ENCODE peak calls at places on chromosomes 4 and X, in four cellular contexts. One of them, this sample, is unnamed.

GRCh38 chr4:124526321-124526720 is 186.2 kb downstream of the ANKRD50 start:
- DNase-seq in GM12878: no peak
- DNase-seq in H1: no peak
- DNase-seq in HepG2: no peak
- DNase-seq in this sample: no peak

GRCh38 chr4:186029731-186030421 is 39.1 kb upstream of the TLR3 start:
- DNase-seq in HepG2: no peak
- DNase-seq in GM12878: no peak
- DNase-seq in H1: no peak
- DNase-seq in this sample: peak

GRCh38 chr4:100495074-100495473 is 22.7 kb downstream of the EMCN start:
- DNase-seq in HepG2: no peak
- DNase-seq in H1: no peak
- DNase-seq in GM12878: no peak
- DNase-seq in this sample: no peak

GRCh38 chrX:130100180-130100579 is 10.1 kb downstream of the ELF4 start:
- DNase-seq in HepG2: no peak
- DNase-seq in H1: no peak
- DNase-seq in GM12878: no peak
- DNase-seq in this sample: no peak

GRCh38 chrX:103565752-103566151 is 19.6 kb upstream of the TCEAL4 start:
- DNase-seq in H1: no peak
- DNase-seq in HepG2: no peak
- DNase-seq in GM12878: no peak
- DNase-seq in this sample: no peak

GRCh38 chrX:18871970-18872369 is 111.9 kb downstream of the PHKA2 start:
- DNase-seq in HepG2: no peak
- DNase-seq in H1: no peak
- DNase-seq in GM12878: no peak
- DNase-seq in this sample: no peak

GRCh38 chr4:34091451-34091850 is 2152.9 kb downstream of the ARAP2 start:
- DNase-seq in GM12878: no peak
- DNase-seq in HepG2: no peak
- DNase-seq in H1: no peak
- DNase-seq in this sample: no peak

GRCh38 chrX:38220024-38220935 is at the start of gene SRPX:
- DNase-seq in HepG2: no peak
- DNase-seq in GM12878: no peak
- DNase-seq in H1: no peak
- DNase-seq in this sample: no peak

GRCh38 chrX:8405631-8406030 is 59.0 kb upstream of the VCX3B start:
- DNase-seq in H1: no peak
- DNase-seq in HepG2: no peak
- DNase-seq in GM12878: no peak
- DNase-seq in this sample: no peak

GRCh38 chr4:17066972-17067371 is 168.5 kb upstream of the LDB2 start:
- DNase-seq in H1: no peak
- DNase-seq in GM12878: no peak
- DNase-seq in HepG2: no peak
- DNase-seq in this sample: no peak

GRCh38 chrX:144916785-144917184 is 330.5 kb upstream of the SPANXN1 start:
- DNase-seq in H1: no peak
- DNase-seq in HepG2: no peak
- DNase-seq in GM12878: no peak
- DNase-seq in this sample: no peak

GRCh38 chr4:174286870-174287269 is 3.2 kb downstream of the CEP44 start:
- DNase-seq in HepG2: no peak
- DNase-seq in H1: no peak
- DNase-seq in GM12878: no peak
- DNase-seq in this sample: no peak
- H3K4me3 ChIP-seq in HepG2: no peak
- H3K4me3 ChIP-seq in H1: no peak
- H3K4me3 ChIP-seq in GM12878: no peak
- H3K4me3 ChIP-seq in this sample: no peak

GRCh38 chrX:151488677-151489076 is 74.8 kb upstream of the PASD1 start:
- DNase-seq in GM12878: no peak
- DNase-seq in HepG2: peak
- DNase-seq in H1: no peak
- DNase-seq in this sample: no peak
- TF ChIP-seq SUZ12 in GM12878: no peak
- TF ChIP-seq SUZ12 in HepG2: no peak
- TF ChIP-seq SUZ12 in H1: no peak
- TF ChIP-seq SUZ12 in this sample: no peak

GRCh38 chr4:54942735-54943134 is 182.7 kb downstream of the KDR start:
- DNase-seq in H1: no peak
- DNase-seq in GM12878: no peak
- DNase-seq in HepG2: no peak
- DNase-seq in this sample: no peak

GRCh38 chr4:54945838-54946237 is 179.6 kb downstream of the KDR start:
- DNase-seq in H1: no peak
- DNase-seq in HepG2: no peak
- DNase-seq in GM12878: no peak
- DNase-seq in this sample: no peak

GRCh38 chr4:54937501-54937900 is 187.9 kb downstream of the KDR start:
- DNase-seq in HepG2: no peak
- DNase-seq in H1: no peak
- DNase-seq in GM12878: no peak
- DNase-seq in this sample: no peak

GRCh38 chr4:54940996-54941395 is 184.4 kb downstream of the KDR start:
- DNase-seq in HepG2: no peak
- DNase-seq in GM12878: no peak
- DNase-seq in H1: no peak
- DNase-seq in this sample: no peak

GRCh38 chr4:54941994-54942552 is 183.3 kb downstream of the KDR start:
- DNase-seq in GM12878: no peak
- DNase-seq in HepG2: no peak
- DNase-seq in H1: no peak
- DNase-seq in this sample: no peak
- TF ChIP-seq YY1 in GM12878: no peak
- TF ChIP-seq YY1 in HepG2: no peak
- TF ChIP-seq YY1 in H1: no peak
- TF ChIP-seq YY1 in this sample: no peak

DNA sequence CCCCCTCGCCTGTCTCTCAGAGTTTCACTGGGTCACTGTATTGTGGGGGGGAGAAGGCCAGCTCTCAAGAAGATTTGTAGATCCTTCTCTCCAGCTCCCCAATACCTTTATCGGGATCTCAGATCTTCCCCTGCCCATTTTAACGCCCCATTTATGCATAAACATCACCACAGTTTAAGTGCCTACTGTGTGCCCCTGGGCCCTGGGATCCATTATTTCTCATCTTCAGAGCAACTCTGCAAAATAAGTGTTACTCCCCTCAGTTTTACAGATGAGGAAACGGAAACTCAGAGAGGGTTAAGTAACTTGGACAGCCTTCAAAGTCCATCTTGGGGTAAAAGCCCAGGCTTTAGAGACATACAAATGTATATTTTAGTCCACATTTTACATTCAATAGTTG is 421 bp upstream of the IGSF1 start:
- DNase-seq in GM12878: no peak
- DNase-seq in HepG2: no peak
- DNase-seq in H1: no peak
- DNase-seq in this sample: no peak
- H3K4me3 ChIP-seq in GM12878: no peak
- H3K4me3 ChIP-seq in HepG2: peak
- H3K4me3 ChIP-seq in H1: no peak
- H3K4me3 ChIP-seq in this sample: no peak